ENCODE peak calls at places on chromosomes 4 and X, in four cellular contexts. G is erythroblast; D is T-helper 1 cell; A is activated T-helper 1 cell treated with anti-CD3 and anti-CD28 coated beads, Interleukin-2, amount 50 U/mL, for 16 hours. W is an unnamed sample.

GRCh38 chr4:169246957-169247396 is 23.8 kb downstream of the SH3RF1 start:
- DNase-seq in A (no peak), G (no peak), D (no peak), W (no peak)

GRCh38 chrX:9676311-9676710 is 89.3 kb downstream of the GPR143 start:
- DNase-seq in G (no peak), D (no peak), A (no peak), W (no peak)

GRCh38 chr4:15744016-15744415 is 34.1 kb upstream of the CD38 start:
- DNase-seq in G (no peak), A (no peak), D (no peak), W (no peak)

GRCh38 chr4:99945718-99946345 is 586 bp downstream of the DNAJB14 start:
- DNase-seq in A (no peak), D (no peak), G (peak), W (no peak)

GRCh38 chr4:88690355-88690754 is 7.3 kb downstream of the NAP1L5 start:
- DNase-seq in G (no peak), D (no peak), A (no peak), W (no peak)

GRCh38 chr4:48133668-48134444 is at the start of gene TXK:
- DNase-seq in D (no peak), A (no peak), G (no peak), W (no peak)

GRCh38 chr4:102449751-102450352 is 51.3 kb upstream of the NFKB1 start:
- DNase-seq in A (peak), D (peak), G (peak), W (no peak)

GRCh38 chr4:130576218-130576617 is 1480.3 kb downstream of the C4orf33 start:
- DNase-seq in A (no peak), G (no peak), D (no peak), W (no peak)

GRCh38 chr4:41217373-41217772 is 3.0 kb upstream of the APBB2 start:
- DNase-seq in D (no peak), G (no peak), A (no peak), W (no peak)

GRCh38 chr4:173237152-173237551 is 68.5 kb downstream of the GALNT7 start:
- DNase-seq in D (no peak), G (no peak), A (no peak), W (no peak)

GRCh38 chrX:10158279-10158939 is 1.6 kb downstream of the CLCN4 start:
- DNase-seq in G (peak), A (no peak), D (no peak), W (no peak)

GRCh38 chrX:71532078-71532752 is 689 bp upstream of the OGT start:
- DNase-seq in G (peak), A (peak), D (peak), W (peak)

GRCh38 chrX:30027636-30028035 is 187.7 kb upstream of the MAGEB2 start:
- DNase-seq in A (no peak), G (no peak), D (no peak), W (no peak)

GRCh38 chr4:102321260-102321991 is 23.9 kb downstream of the SLC39A8 start:
- DNase-seq in D (no peak), G (no peak), A (no peak), W (no peak)

GRCh38 chrX:129065895-129066294 is 457.4 kb downstream of the SMARCA1 start:
- DNase-seq in D (no peak), A (no peak), G (no peak), W (no peak)

GRCh38 chr4:60201052-60201673 is 999.0 kb upstream of the ADGRL3 start:
- DNase-seq in A (no peak), G (peak), D (no peak), W (no peak)

GRCh38 chrX:63961964-63962363 is 176.9 kb upstream of the ARHGEF9 start:
- DNase-seq in D (no peak), A (no peak), G (no peak), W (no peak)

GRCh38 chr4:86302242-86302641 is 57.6 kb downstream of the MAPK10 start:
- DNase-seq in G (no peak), D (no peak), A (no peak), W (no peak)

GRCh38 chrX:9614016-9614415 is 149.2 kb downstream of the TBL1X start:
- DNase-seq in D (no peak), A (no peak), G (no peak), W (no peak)

GRCh38 chrX:103830848-103831247 is 1.2 kb downstream of the RAB9B start:
- DNase-seq in G (no peak), A (no peak), D (no peak), W (no peak)

W was measured in T-helper 22 cell.